ENCODE peak calls at places on chromosome 17, in four cellular contexts. B is SK-N-SH, D is GM12878, M is K562. U is an unnamed sample.
A peak's percentile ranks its signal among the peaks of the same experiment; 100 is the strongest.

GRCh38 chr17:81923302-81924260 is 4.0 kb downstream of the MAFG start:
- DNase-seq in M (peak; percentile 64), B (no peak), D (no peak), U (peak; percentile 72)

GRCh38 chr17:64107517-64108235 is 22.3 kb downstream of the ERN1 start:
- DNase-seq in M (no peak), B (no peak), D (no peak), U (no peak)

GRCh38 chr17:59790936-59791335 is 83.5 kb downstream of the VMP1 start:
- DNase-seq in D (no peak), M (no peak), B (no peak), U (no peak)

GRCh38 chr17:76820523-76820922 is 47.7 kb upstream of the MGAT5B start:
- DNase-seq in M (no peak), B (peak; percentile 70), D (no peak), U (no peak)

GRCh38 chr17:9432867-9433495 is 142.6 kb downstream of the STX8 start:
- DNase-seq in D (no peak), M (no peak), B (no peak), U (peak; percentile 33)

GRCh38 chr17:19728114-19728495 is 11.7 kb upstream of the SLC47A2 start:
- DNase-seq in D (no peak), M (no peak), B (peak; percentile 88), U (peak; percentile 63)

GRCh38 chr17:77318021-77318420 is 177.3 kb downstream of the SEC14L1 start:
- DNase-seq in M (no peak), D (no peak), B (no peak), U (no peak)

GRCh38 chr17:77315551-77316190 is 174.9 kb downstream of the SEC14L1 start:
- DNase-seq in B (peak; percentile 87), M (no peak), D (no peak), U (no peak)

GRCh38 chr17:52111182-52111581 is 47.3 kb downstream of the CA10 start:
- DNase-seq in D (no peak), B (no peak), M (no peak), U (no peak)

GRCh38 chr17:79009397-79010303 is at the start of gene CANT1:
- DNase-seq in B (peak; percentile 100), M (peak; percentile 95), D (peak; percentile 64), U (peak; percentile 77)

GRCh38 chr17:31417051-31417792 is 25.7 kb downstream of the RAB11FIP4 start:
- DNase-seq in D (no peak), B (no peak), M (no peak), U (no peak)

GRCh38 chr17:80348551-80349436 is 66.2 kb upstream of the ENDOV start:
- DNase-seq in B (no peak), M (no peak), D (no peak), U (peak; percentile 47)

GRCh38 chr17:17508641-17509591 is 12.7 kb upstream of the RASD1 start:
- DNase-seq in D (no peak), M (peak; percentile 56), B (no peak), U (no peak)

DNA sequence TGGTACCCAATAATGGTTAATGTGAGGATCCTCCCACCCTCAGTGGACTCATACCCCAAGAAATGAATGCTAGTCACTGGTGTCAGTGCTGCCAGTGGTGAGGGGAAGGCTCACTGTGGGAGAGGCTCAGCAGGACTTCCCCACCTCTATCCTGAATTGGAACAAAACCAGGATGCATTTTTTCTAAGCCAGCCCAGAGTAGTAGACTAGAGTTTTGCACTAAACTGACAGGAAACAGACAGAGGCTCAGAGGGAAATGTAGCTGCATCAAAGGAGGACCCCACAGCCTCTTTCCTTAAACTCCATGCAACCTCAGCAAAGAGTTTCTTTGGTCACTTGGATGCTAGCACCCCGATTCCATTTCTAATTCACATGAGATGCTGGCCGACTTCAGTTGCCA is 10.6 kb upstream of the SKAP1 start:
- DNase-seq in B (no peak), D (no peak), M (no peak), U (no peak)
- H2AFZ ChIP-seq in B (no peak overlapping the region), D (peak overlapping the region; percentile 6), M (no peak overlapping the region), U (no peak overlapping the region)

GRCh38 chr17:47945080-47945479 is 3.7 kb downstream of the PNPO start:
- DNase-seq in D (no peak), M (no peak), B (no peak), U (no peak)

GRCh38 chr17:47946516-47946915 is 5.1 kb downstream of the PNPO start:
- DNase-seq in B (no peak), M (no peak), D (no peak), U (no peak)

GRCh38 chr17:47946929-47947397 is 5.6 kb downstream of the PNPO start:
- DNase-seq in B (peak; percentile 86), D (no peak), M (peak; percentile 93), U (peak; percentile 79)

GRCh38 chr17:47948706-47949196 is 7.4 kb downstream of the PNPO start:
- DNase-seq in B (no peak), D (no peak), M (no peak), U (no peak)

GRCh38 chr17:47945529-47946508 is 4.4 kb downstream of the PNPO start:
- DNase-seq in M (no peak), B (no peak), D (no peak), U (no peak)
- TF ChIP-seq RCOR1 in M (no peak), B (no peak), D (no peak), U (no peak)

GRCh38 chr17:40360091-40360490 is 4.4 kb downstream of the GJD3 start:
- DNase-seq in M (no peak), D (no peak), B (no peak), U (no peak)

GRCh38 chr17:40356906-40357861 is 7.4 kb downstream of the GJD3 start:
- DNase-seq in D (no peak), M (no peak), B (no peak), U (no peak)

GRCh38 chr17:40361063-40361924 is 3.2 kb downstream of the GJD3 start:
- DNase-seq in D (no peak), B (no peak), M (no peak), U (no peak)

GRCh38 chr17:40355804-40356758 is 8.5 kb downstream of the GJD3 start:
- DNase-seq in B (no peak), M (no peak), D (no peak), U (no peak)

DNA sequence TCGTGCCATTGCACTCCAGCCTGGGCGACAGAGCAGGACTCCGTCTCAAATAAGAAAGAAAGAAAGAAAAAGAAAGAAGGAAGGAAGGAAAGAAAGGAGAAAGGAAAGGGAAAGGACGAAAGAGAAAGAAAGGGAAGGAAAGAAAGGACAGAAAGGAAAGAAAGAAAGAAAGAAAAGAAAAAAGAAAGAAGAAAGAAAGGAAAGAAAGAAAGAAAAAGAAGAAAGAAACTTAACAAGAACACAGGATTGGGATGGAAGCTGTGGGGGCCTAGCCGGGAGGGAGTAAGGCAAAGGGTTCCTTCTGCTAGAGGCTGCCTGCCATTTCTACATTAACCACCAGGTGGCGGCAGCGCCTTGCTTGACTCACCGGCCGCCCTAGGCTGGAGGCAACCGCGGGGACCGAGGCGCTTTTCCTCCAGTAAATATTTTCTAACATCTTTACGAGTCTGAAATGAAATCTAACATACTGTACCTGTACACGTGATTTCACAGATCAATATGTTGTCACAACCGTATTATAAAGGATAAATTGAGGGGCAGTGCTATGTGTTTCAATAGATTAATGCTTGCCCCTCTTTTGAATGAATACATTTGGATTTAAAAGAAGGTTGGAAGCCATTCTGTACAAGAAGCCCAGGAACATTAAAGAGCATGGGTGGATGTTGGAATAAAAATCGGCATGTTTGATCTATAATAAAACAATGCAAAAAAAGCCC is 6.1 kb downstream of the GJD3 start:
- DNase-seq in M (peak; percentile 89), D (no peak), B (peak; percentile 92), U (peak; percentile 80)
- H2AFZ ChIP-seq in M (peak overlapping the region; percentile 90), D (peak overlapping the region; percentile 33), B (peak overlapping the region; percentile 36), U (no peak overlapping the region)

DNA sequence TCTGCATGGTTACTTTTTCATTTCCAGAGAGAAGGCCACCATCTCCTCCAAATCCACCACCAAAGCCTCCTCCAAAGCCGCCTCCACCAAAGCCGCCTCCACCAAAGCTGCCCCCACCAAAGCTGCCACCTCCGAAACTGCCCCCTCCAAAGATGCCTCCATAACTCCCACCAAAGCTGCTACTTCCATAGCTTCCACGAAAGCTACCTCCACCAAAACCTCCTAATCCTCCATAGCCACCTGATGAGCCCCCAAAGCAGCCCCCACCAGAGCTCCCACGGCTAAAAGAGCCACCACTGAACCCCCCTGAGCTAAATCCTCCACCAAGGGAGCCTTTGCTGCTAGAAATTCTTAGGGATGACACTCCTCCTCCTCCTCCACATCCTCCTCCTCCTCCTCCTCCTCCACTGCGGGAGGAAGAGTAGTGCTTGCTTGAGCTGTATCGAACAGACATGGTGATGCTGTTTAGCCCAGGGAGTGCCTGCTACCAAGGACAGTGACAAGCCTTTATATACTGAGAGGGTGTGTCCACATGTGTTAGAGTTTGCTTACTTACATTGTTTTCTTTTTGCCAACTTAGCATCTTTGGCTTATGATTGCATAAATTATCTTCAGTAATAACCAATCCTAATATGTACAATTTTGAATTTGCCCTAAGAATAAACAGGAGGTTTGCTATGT is at the start of gene KRT10:
- DNase-seq in B (no peak), M (no peak), D (no peak), U (no peak)
- TF ChIP-seq RCOR1 in B (no peak), M (peak; percentile 32), D (no peak), U (no peak)

GRCh38 chr17:1997146-1997586 is 28.0 kb downstream of the RTN4RL1 start:
- DNase-seq in B (no peak), M (no peak), D (no peak), U (no peak)

GRCh38 chr17:1997587-1998425 is 27.3 kb downstream of the RTN4RL1 start:
- DNase-seq in M (no peak), D (no peak), B (no peak), U (no peak)

GRCh38 chr17:1996243-1997145 is 28.6 kb downstream of the RTN4RL1 start:
- DNase-seq in D (no peak), M (no peak), B (peak; percentile 87), U (no peak)

GRCh38 chr17:1994707-1995106 is 30.4 kb downstream of the RTN4RL1 start:
- DNase-seq in B (no peak), D (no peak), M (no peak), U (no peak)

DNA sequence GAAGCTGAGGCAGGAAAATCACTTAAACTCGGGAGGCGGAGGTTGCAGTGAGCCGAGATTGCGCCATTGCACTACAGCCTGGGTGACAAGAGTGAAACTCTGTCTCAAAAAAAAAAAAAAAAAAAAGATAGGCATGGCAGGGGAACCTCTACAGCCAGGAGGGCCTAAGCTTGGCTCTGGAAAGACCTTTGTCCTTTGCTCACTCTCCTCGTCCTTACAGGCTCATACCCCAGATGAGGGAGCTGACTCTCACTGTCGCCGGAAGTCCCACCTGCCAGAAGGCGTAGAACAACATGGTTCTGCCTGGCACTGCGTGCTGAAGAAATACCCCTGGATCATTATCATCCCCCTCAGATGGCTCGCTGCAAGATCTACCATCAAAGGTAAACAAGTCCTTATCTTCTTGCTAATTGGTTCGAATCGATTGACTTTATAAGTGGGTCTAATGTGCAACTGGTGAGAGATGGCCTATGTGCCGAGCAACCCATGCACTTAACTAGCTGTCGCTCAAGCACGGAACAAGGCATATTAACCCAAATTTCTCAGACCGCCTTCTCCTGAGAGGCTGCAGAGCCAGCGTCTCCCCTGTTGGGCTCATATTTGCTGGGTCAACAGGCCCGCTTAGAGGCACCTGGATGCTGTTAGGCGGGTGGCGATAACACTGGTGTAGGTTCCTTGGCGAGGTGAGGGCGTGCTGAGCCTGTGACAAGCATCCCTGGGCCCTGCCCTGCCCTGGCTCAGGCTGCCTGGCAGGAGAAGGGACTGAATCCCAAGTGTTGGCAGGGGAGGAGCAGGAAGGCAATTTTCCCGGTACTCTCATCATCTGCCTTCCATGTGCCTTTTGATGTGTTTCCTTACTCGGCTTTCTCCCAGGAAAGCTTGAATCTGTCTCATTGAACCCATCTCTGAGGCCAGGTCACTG is 29.6 kb downstream of the RTN4RL1 start:
- DNase-seq in B (peak; percentile 64), D (no peak), M (no peak), U (no peak)
- H2AFZ ChIP-seq in B (no peak overlapping the region), D (no peak overlapping the region), M (no peak overlapping the region), U (no peak overlapping the region)